ENCODE peak calls at places on chromosomes 11 and 22, in ten cellular contexts. Y is NCI-H1105; H is pancreas; K is fibroblast of mammary gland; T is HFF-Myc; V is activated CD4-positive, alpha-beta memory T cell treated with anti-CD3 and anti-CD28 coated beads for 36 hours; J is activated CD4-positive, alpha-beta T cell treated with anti-CD3 and anti-CD28 coated beads, Interleukin-2, amount 50 U/mL, for 24 hours; I is WTC11; R is pulmonary artery endothelial cell; U is GM23248. L is an unnamed sample.

GRCh38 chr11:128796275-128796674 is 70.8 kb downstream of the KCNJ1 start:
- DNase-seq in Y (no peak), H (no peak), K (no peak), T (no peak), V (no peak), J (no peak), I (no peak), R (no peak), U (peak), L (peak)

GRCh38 chr22:42892571-42893316 is 35.7 kb upstream of the ARFGAP3 start:
- DNase-seq in Y (no peak), H (peak), K (no peak), T (no peak), V (no peak), J (no peak), I (no peak), R (no peak), U (no peak), L (no peak)

GRCh38 chr22:27941143-27941542 is 22.1 kb upstream of the PITPNB start:
- DNase-seq in Y (no peak), H (no peak), K (no peak), T (no peak), V (no peak), J (no peak), I (no peak), R (no peak), U (no peak), L (no peak)

GRCh38 chr11:45922425-45923082 is at the start of gene LARGE2:
- DNase-seq in Y (peak), H (peak), K (no peak), T (no peak), V (no peak), J (no peak), I (no peak), R (no peak), U (no peak), L (no peak)

GRCh38 chr11:64556044-64556720 is 34.8 kb upstream of the SLC22A12 start:
- DNase-seq in Y (no peak), H (no peak), K (no peak), T (no peak), V (no peak), J (no peak), I (no peak), R (no peak), U (no peak), L (no peak)

GRCh38 chr22:47191630-47192105 is 429.2 kb downstream of the TBC1D22A start:
- DNase-seq in Y (no peak), H (no peak), K (no peak), T (no peak), V (no peak), J (no peak), I (no peak), R (no peak), U (no peak), L (no peak)

GRCh38 chr11:90288207-90288821 is 65.5 kb upstream of the CHORDC1 start:
- DNase-seq in Y (peak), H (no peak), K (peak), T (no peak), V (no peak), J (no peak), I (no peak), R (no peak), U (peak), L (peak)

GRCh38 chr11:69531717-69532088 is 50.2 kb downstream of the LINC01488 start:
- DNase-seq in Y (no peak), H (no peak), K (no peak), T (no peak), V (no peak), J (no peak), I (no peak), R (no peak), U (no peak), L (no peak)

GRCh38 chr11:8209208-8209807 is 40.5 kb upstream of the RIC3 start:
- DNase-seq in Y (no peak), H (no peak), K (no peak), T (no peak), V (peak), J (no peak), I (peak), R (no peak), U (no peak), L (no peak)

GRCh38 chr22:50606126-50606525 is 5.5 kb downstream of the MAPK8IP2 start:
- DNase-seq in Y (no peak), H (no peak), K (no peak), T (no peak), V (no peak), J (no peak), I (no peak), R (no peak), U (no peak), L (no peak)

GRCh38 chr22:38172489-38173155 is 9.0 kb downstream of the PLA2G6 start:
- DNase-seq in Y (no peak), H (peak), K (no peak), T (no peak), V (peak), J (no peak), I (no peak), R (peak), U (peak), L (peak)

GRCh38 chr11:116137753-116138152 is 633.5 kb upstream of the CADM1 start:
- DNase-seq in Y (no peak), H (no peak), K (no peak), T (no peak), V (no peak), J (no peak), I (no peak), R (no peak), U (no peak), L (no peak)

GRCh38 chr11:61418136-61418535 is 11.6 kb downstream of the CPSF7 start:
- DNase-seq in Y (no peak), H (no peak), K (peak), T (no peak), V (no peak), J (no peak), I (no peak), R (no peak), U (peak), L (peak)

GRCh38 chr22:49269928-49270327 is 557.7 kb downstream of the BRD1 start:
- DNase-seq in Y (no peak), H (peak), K (no peak), T (no peak), V (no peak), J (no peak), I (peak), R (no peak), U (no peak), L (no peak)

GRCh38 chr11:120208777-120209176 is 2.1 kb upstream of the OAF start:
- DNase-seq in Y (no peak), H (no peak), K (peak), T (peak), V (no peak), J (no peak), I (no peak), R (no peak), U (peak), L (peak)

GRCh38 chr22:49765951-49766350 is 61.7 kb downstream of the BRD1 start:
- DNase-seq in Y (no peak), H (peak), K (no peak), T (no peak), V (peak), J (no peak), I (no peak), R (no peak), U (no peak), L (no peak)

GRCh38 chr11:119764108-119764874 is 35.3 kb upstream of the NECTIN1 start:
- DNase-seq in Y (peak), H (peak), K (peak), T (peak), V (no peak), J (no peak), I (no peak), R (no peak), U (peak), L (no peak)

GRCh38 chr11:65427691-65428577 is 5.3 kb downstream of the NEAT1 start:
- DNase-seq in Y (no peak), H (no peak), K (peak), T (no peak), V (peak), J (no peak), I (no peak), R (no peak), U (peak), L (peak)

GRCh38 chr11:123561046-123561781 is 93.2 kb downstream of the SCN3B start:
- DNase-seq in Y (peak), H (peak), K (peak), T (no peak), V (no peak), J (no peak), I (peak), R (no peak), U (peak), L (peak)

GRCh38 chr22:26651840-26652239 is 5.5 kb upstream of the MIAT start:
- DNase-seq in Y (no peak), H (no peak), K (no peak), T (no peak), V (no peak), J (no peak), I (no peak), R (no peak), U (no peak), L (no peak)

L was measured in cardiac fibroblast.